ENCODE peak calls at places on chromosomes 16 and 17, in six cellular contexts. U, J, I, R, P and C are unnamed samples.

GRCh38 chr17:30519707-30520106 is 42.5 kb downstream of the GOSR1 start:
- DNase-seq in U (no peak), J (no peak), I (no peak), R (no peak), P (no peak), C (no peak)

GRCh38 chr17:67689534-67690177 is 28.1 kb upstream of the NOL11 start:
- DNase-seq in U (peak; percentile 30), J (peak; percentile 57), I (peak; percentile 44), R (peak; percentile 77), P (peak; percentile 74), C (peak; percentile 50)

GRCh38 chr17:42067371-42068180 is 17.2 kb upstream of the C17orf113 start:
- DNase-seq in U (peak; percentile 57), J (no peak), I (peak; percentile 74), R (peak; percentile 85), P (peak; percentile 61), C (no peak)

GRCh38 chr16:11224096-11224893 is 31.7 kb downstream of the SOCS1 start:
- DNase-seq in U (peak; percentile 94), J (no peak), I (peak; percentile 71), R (no peak), P (peak; percentile 33), C (no peak)

GRCh38 chr17:77462101-77462500 is 321.3 kb downstream of the SEC14L1 start:
- DNase-seq in U (no peak), J (no peak), I (no peak), R (no peak), P (no peak), C (no peak)

GRCh38 chr16:49281843-49282642 is 405 bp upstream of the CBLN1 start:
- DNase-seq in U (peak; percentile 83), J (no peak), I (peak; percentile 77), R (peak; percentile 100), P (peak; percentile 59), C (no peak)

GRCh38 chr17:48023408-48024148 is 14.0 kb downstream of the COPZ2 start:
- DNase-seq in U (peak; percentile 90), J (peak; percentile 75), I (peak; percentile 92), R (peak; percentile 94), P (peak; percentile 87), C (no peak)

GRCh38 chr17:79203016-79203415 is 128.4 kb downstream of the ENGASE start:
- DNase-seq in U (no peak), J (no peak), I (no peak), R (peak; percentile 73), P (no peak), C (no peak)

GRCh38 chr16:29824589-29825144 is 4.4 kb downstream of the MVP start:
- DNase-seq in U (no peak), J (no peak), I (no peak), R (no peak), P (no peak), C (no peak)

GRCh38 chr16:69872888-69873287 is 78.2 kb upstream of the CLEC18A start:
- DNase-seq in U (no peak), J (no peak), I (no peak), R (no peak), P (no peak), C (no peak)

GRCh38 chr17:61568219-61569072 is 22.6 kb downstream of the NACA2 start:
- DNase-seq in U (no peak), J (peak; percentile 95), I (no peak), R (no peak), P (no peak), C (no peak)

GRCh38 chr17:32490101-32490482 is 3.3 kb downstream of the CDK5R1 start:
- DNase-seq in U (no peak), J (no peak), I (no peak), R (peak; percentile 85), P (no peak), C (no peak)

GRCh38 chr17:42313389-42313772 is 25.1 kb downstream of the STAT5A start:
- DNase-seq in U (no peak), J (no peak), I (no peak), R (no peak), P (no peak), C (no peak)

GRCh38 chr17:81387235-81388060 is 7.8 kb upstream of the BAHCC1 start:
- DNase-seq in U (no peak), J (no peak), I (peak; percentile 53), R (peak; percentile 75), P (peak; percentile 51), C (no peak)

GRCh38 chr16:3023415-3023668 is 400 bp downstream of the HCFC1R1 start:
- DNase-seq in U (no peak), J (peak; percentile 73), I (no peak), R (no peak), P (no peak), C (no peak)

GRCh38 chr16:23729503-23730424 is 16.7 kb upstream of the ERN2 start:
- DNase-seq in U (peak; percentile 33), J (peak; percentile 31), I (peak; percentile 58), R (no peak), P (no peak), C (no peak)

GRCh38 chr17:7322520-7323194 is 6.5 kb downstream of the NEURL4 start:
- DNase-seq in U (no peak), J (no peak), I (no peak), R (no peak), P (no peak), C (no peak)

GRCh38 chr17:41492771-41493170 is 3.1 kb upstream of the KRT36 start:
- DNase-seq in U (no peak), J (no peak), I (no peak), R (peak; percentile 50), P (no peak), C (no peak)

GRCh38 chr17:19317359-19318095 is 45.0 kb downstream of the B9D1 start:
- DNase-seq in U (peak; percentile 45), J (peak; percentile 57), I (peak; percentile 36), R (no peak), P (no peak), C (peak; percentile 1)

GRCh38 chr16:69057400-69058378 is 47.8 kb upstream of the HAS3 start:
- DNase-seq in U (no peak), J (peak; percentile 64), I (no peak), R (peak; percentile 25), P (peak; percentile 50), C (no peak)

GRCh38 chr17:82931696-82932060 is 91.9 kb upstream of the ZNF750 start:
- DNase-seq in U (no peak), J (no peak), I (peak; percentile 24), R (no peak), P (no peak), C (peak; percentile 62)

GRCh38 chr16:68281368-68282063 is 17.2 kb downstream of the SLC7A6 start:
- DNase-seq in U (no peak), J (no peak), I (no peak), R (no peak), P (no peak), C (no peak)

GRCh38 chr16:54361246-54361645 is 74.7 kb upstream of the IRX3 start:
- DNase-seq in U (no peak), J (no peak), I (no peak), R (no peak), P (no peak), C (no peak)

GRCh38 chr16:11799509-11800384 is 2.7 kb upstream of the ZC3H7A start:
- DNase-seq in U (no peak), J (no peak), I (no peak), R (no peak), P (no peak), C (no peak)

GRCh38 chr16:57688987-57689771 is 5.4 kb upstream of the DRC7 start:
- DNase-seq in U (no peak), J (no peak), I (peak; percentile 70), R (peak; percentile 30), P (no peak), C (no peak)
- H3K4me3 ChIP-seq in U (no peak overlapping the region), J (no peak overlapping the region), I (no peak overlapping the region), R (no peak overlapping the region), P (no peak overlapping the region), C (no peak overlapping the region)

DNA sequence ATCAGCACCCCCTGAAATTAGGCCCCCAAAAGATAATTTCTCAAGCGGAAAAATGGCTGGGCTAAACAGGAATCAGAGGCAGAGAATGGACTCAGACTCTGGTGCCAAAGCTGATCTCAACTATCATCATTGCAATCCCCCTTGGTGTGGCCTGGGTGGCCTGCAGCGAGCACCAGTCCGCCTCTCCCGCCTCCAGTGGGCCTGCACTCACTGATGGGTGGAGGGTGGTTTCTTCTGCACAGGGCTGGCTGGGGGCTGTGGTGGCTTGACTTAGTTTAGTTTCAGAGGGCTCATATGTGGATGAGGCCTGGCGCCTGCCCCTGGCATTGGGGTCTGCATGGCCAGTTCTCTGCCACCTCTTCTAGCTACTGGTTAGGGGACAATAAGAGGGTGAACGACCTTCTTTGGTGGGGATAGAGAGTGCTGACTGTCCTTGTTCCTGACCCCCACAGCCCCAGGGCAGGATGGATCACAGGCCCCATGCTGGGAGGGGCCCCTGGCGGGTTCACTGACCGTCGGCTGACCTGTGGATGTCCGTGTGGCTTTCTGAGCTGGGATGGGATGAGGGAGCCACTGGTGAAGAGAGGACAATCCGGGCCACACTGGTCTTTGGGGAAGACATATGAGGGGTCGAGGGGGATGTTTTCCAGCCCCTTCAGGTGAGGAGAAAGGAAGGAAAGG is 62.7 kb downstream of the SNX20 start:
- DNase-seq in U (no peak), J (no peak), I (no peak), R (no peak), P (no peak), C (no peak)
- TF ChIP-seq POLR2AphosphoS5 in U (no peak), J (no peak), I (no peak), R (no peak), P (no peak), C (no peak)

DNA sequence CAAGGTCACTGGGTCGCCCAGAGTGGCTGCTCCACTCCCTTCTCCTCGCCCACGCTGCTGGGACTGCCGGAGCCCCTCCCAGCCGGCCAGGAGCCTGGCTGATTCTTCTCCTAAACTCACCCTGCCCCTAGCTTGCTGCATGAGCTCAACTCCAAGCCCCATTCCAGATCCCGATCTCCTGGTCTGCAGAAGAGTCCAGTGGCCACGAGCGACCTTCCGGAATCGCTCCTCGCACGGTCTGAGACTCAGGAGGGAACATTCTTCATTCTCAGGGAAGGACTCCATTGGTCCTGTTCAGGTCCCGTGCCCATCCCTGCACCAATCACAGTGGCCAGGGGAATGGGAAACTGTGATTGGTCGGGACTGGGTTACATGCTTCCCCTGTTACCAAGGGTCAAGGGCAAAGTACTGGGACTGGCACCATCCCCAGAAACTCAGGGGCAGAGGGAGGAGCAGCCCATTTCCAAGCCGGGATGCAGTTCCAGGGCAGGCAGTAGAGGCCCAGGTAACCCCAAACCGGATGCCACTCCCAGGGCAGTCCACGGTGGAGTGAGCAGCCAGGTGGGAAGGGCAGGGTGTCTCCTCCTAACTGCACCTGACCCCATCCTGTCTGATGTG is 24.5 kb upstream of the CIBAR2 start:
- DNase-seq in U (no peak), J (no peak), I (peak; percentile 31), R (peak; percentile 74), P (no peak), C (no peak)
- H3K4me3 ChIP-seq in U (peak overlapping the region; percentile 18), J (no peak overlapping the region), I (peak overlapping the region; percentile 36), R (peak overlapping the region; percentile 45), P (no peak overlapping the region), C (no peak overlapping the region)

DNA sequence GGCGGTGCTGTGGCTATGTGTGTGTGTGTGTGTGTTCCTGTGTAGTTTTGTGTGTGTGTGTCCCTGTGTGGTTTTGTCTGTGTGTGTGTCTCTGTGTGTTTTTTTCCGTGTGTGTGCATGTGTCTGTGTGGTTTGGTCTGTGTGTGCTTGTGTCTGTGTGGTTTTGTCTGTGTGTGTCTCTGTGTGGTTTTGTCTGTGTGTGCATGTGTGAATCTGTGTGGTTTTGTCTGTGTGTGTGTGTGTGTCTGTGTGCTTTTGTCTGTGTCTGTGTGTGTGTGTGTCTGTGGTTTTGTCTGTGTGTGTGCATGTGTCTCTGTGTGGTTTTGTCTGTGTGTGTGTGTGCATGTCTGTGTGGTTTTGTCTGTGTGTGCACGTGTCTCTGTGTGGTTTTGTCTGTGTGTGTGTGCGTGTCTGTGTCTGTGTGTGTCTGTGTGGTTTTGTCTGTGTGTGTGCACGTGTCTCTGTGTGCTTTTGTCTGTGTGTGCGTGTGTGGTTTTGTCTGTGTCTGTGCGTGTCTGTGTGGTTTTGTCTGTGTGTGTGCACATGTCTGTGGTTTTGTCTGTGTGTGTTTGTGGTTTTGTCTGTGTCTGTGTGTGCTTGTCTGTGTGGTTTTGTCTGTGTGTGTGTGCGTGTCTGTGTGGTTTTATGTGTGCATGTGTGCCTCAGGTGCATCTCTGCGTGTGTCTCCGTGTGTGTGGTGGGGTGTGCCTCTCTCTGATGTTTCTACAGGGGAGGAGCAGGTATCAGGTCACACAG is 62.3 kb downstream of the ZDHHC7 start:
- DNase-seq in U (no peak), J (no peak), I (no peak), R (no peak), P (no peak), C (no peak)
- TF ChIP-seq POLR2AphosphoS5 in U (no peak), J (no peak), I (no peak), R (no peak), P (no peak), C (no peak)